ENCODE peak calls at places on chromosomes 11 and 22, in nine cellular contexts. L is aorta, M is BJ, Q is brain microvascular endothelial cell, F is fibroblast of lung, U is adipocyte, S is GM23248, P is ovary, B is tibial artery. Y is an unnamed sample.

GRCh38 chr11:23212829-23213228 is 352.6 kb upstream of the CCDC179 start:
- DNase-seq in L (no peak), M (no peak), Q (no peak), F (no peak), U (no peak), S (no peak), P (no peak), B (no peak), Y (no peak)

GRCh38 chr11:12149672-12150225 is 39.4 kb downstream of the MICAL2 start:
- DNase-seq in L (no peak), M (no peak), Q (no peak), F (peak), U (no peak), S (no peak), P (no peak), B (no peak), Y (no peak)

GRCh38 chr11:67633758-67634365 is 4.1 kb upstream of the NUDT8 start:
- DNase-seq in L (peak), M (no peak), Q (no peak), F (no peak), U (no peak), S (no peak), P (peak), B (no peak), Y (no peak)

GRCh38 chr11:66015094-66015881 is 3.5 kb downstream of the CST6 start:
- DNase-seq in L (peak), M (no peak), Q (no peak), F (peak), U (peak), S (peak), P (no peak), B (peak), Y (no peak)

GRCh38 chr11:124889692-124890091 is 8.0 kb downstream of the ROBO4 start:
- DNase-seq in L (no peak), M (no peak), Q (no peak), F (no peak), U (no peak), S (no peak), P (no peak), B (no peak), Y (no peak)

GRCh38 chr11:93936416-93936815 is 84.7 kb upstream of the HEPHL1 start:
- DNase-seq in L (no peak), M (no peak), Q (no peak), F (no peak), U (no peak), S (no peak), P (no peak), B (no peak), Y (no peak)

GRCh38 chr11:65643971-65644370 is 6.1 kb downstream of the SIPA1 start:
- DNase-seq in L (no peak), M (no peak), Q (no peak), F (peak), U (no peak), S (no peak), P (no peak), B (no peak), Y (no peak)

GRCh38 chr11:119432484-119433368 is 9.8 kb upstream of the THY1 start:
- DNase-seq in L (no peak), M (peak), Q (peak), F (peak), U (peak), S (peak), P (no peak), B (no peak), Y (no peak)

GRCh38 chr11:26335903-26336302 is 4.0 kb downstream of the ANO3 start:
- DNase-seq in L (no peak), M (no peak), Q (peak), F (no peak), U (no peak), S (peak), P (no peak), B (no peak), Y (no peak)

GRCh38 chr11:68584097-68584496 is 100.2 kb upstream of the GAL start:
- DNase-seq in L (no peak), M (no peak), Q (peak), F (no peak), U (peak), S (peak), P (peak), B (peak), Y (peak)

GRCh38 chr22:44337658-44338004 is 24.9 kb upstream of the SHISAL1 start:
- DNase-seq in L (peak), M (no peak), Q (peak), F (peak), U (peak), S (peak), P (peak), B (no peak), Y (no peak)

DNA sequence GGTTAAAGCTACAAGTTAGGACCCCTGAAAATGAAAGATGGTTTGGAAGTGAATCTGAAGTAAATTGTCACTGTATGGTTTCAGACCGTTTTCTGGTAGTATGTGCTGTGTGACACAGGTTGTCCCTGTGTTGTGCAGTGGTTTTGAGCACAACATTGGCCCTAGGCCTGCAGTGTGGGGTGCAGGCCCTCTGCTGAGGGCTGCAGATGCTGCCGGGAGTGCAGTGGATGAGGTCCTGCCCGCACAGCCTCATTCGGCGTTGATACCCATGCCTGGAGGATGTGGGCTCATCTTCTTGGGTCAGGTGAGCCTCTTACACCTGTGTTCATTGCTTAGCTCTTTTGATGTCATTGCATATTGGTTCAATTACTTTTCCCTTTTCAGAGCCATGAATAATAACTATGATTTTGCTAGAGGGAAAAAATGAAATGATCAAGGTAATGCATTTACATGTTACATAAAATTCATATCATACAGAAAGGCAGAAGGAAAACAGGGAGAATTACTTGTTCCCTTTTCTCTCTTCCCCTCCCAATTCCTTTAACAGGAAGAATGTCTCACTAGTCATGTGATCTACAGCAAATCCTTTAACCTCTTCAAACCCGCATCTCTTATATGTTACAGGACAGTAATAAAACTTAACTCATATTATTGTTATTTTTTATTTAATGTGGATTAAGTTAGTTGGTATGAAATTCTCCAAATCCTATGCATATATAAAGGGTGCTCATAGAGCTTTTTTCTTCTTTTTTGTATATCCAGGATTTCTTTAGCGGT is 48.7 kb downstream of the PTPRJ start:
- DNase-seq in L (no peak), M (no peak), Q (no peak), F (peak), U (peak), S (peak), P (no peak), B (no peak), Y (no peak)
- H3K4me3 ChIP-seq in L (no peak), M (no peak), Q (no peak), F (no peak), U (no peak), S (no peak), P (no peak), B (no peak), Y (no peak)

DNA sequence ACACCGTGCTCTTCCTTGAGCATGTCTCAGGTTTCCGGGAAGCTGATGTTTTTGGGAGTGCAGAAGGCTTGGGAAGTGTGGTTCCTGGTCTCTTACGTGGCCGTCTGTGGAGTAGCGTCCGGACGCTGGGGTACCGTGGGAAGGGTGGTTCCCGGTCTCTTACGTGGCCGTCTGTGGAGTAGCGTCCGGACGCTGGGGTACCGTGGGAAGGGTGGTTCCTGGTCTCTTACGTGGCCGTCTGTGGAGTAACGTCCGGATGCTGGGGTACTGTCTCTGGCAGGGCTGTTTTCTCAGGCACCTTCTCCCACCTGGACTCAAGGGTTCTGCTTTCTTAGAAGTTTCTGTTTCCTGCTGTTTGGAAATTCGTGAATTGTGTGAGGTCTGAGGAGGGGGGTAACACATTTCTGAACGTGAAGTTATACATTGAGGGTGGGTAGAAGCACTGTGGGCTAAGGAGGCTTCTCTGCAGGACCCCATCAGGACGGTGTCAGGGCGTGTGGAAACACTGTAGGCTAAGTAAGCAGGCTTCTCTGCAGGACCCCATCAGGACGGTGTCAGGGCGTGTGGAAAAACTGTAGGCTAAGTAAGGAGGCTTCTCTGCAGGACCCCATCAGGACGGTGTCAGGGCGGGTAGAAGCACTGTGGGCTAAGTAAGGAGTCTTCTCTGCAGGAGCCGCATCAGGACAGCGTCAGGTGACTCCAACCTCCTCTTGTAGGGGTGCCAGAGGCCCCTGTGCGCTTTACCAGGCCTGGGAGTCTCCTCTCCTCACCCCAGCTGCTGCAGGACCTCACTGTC is 5.3 kb upstream of the IFITM3 start:
- DNase-seq in L (peak), M (no peak), Q (no peak), F (no peak), U (no peak), S (no peak), P (peak), B (peak), Y (no peak)
- H3K4me3 ChIP-seq in L (no peak), M (no peak), Q (no peak), F (no peak), U (no peak), S (no peak), P (no peak), B (no peak), Y (no peak)

GRCh38 chr11:118264568-118265470 is 722 bp upstream of the MPZL2 start:
- DNase-seq in L (no peak), M (no peak), Q (no peak), F (no peak), U (no peak), S (no peak), P (no peak), B (no peak), Y (no peak)

GRCh38 chr11:118265954-118266353 is 1.9 kb upstream of the MPZL2 start:
- DNase-seq in L (no peak), M (no peak), Q (no peak), F (no peak), U (no peak), S (no peak), P (no peak), B (peak), Y (no peak)

GRCh38 chr11:118263109-118263508 is 988 bp downstream of the MPZL2 start:
- DNase-seq in L (no peak), M (no peak), Q (no peak), F (no peak), U (no peak), S (no peak), P (no peak), B (no peak), Y (no peak)

GRCh38 chr11:118267486-118267885 is 3.4 kb upstream of the MPZL2 start:
- DNase-seq in L (no peak), M (no peak), Q (no peak), F (no peak), U (no peak), S (no peak), P (no peak), B (no peak), Y (no peak)

GRCh38 chr11:118263694-118264567 is at the start of gene MPZL2:
- DNase-seq in L (no peak), M (no peak), Q (no peak), F (no peak), U (no peak), S (peak), P (no peak), B (no peak), Y (peak)
- H3K4me3 ChIP-seq in L (no peak), M (no peak), Q (no peak), F (no peak), U (peak), S (no peak), P (peak), B (peak), Y (peak)

GRCh38 chr11:27717801-27718229 is 17.6 kb upstream of the BDNF start:
- DNase-seq in L (no peak), M (no peak), Q (no peak), F (peak), U (no peak), S (peak), P (no peak), B (no peak), Y (no peak)

GRCh38 chr11:27719575-27719925 is 19.3 kb upstream of the BDNF start:
- DNase-seq in L (no peak), M (no peak), Q (no peak), F (no peak), U (no peak), S (peak), P (no peak), B (no peak), Y (no peak)

GRCh38 chr11:27718346-27718852 is 18.1 kb upstream of the BDNF start:
- DNase-seq in L (peak), M (peak), Q (peak), F (peak), U (peak), S (peak), P (no peak), B (peak), Y (no peak)

GRCh38 chr11:27720277-27720830 is 20.1 kb upstream of the BDNF start:
- DNase-seq in L (no peak), M (no peak), Q (peak), F (peak), U (peak), S (peak), P (no peak), B (no peak), Y (peak)

GRCh38 chr11:27718853-27719574 is 18.8 kb upstream of the BDNF start:
- DNase-seq in L (peak), M (no peak), Q (no peak), F (peak), U (peak), S (peak), P (no peak), B (peak), Y (peak)
- H3K4me3 ChIP-seq in L (no peak), M (peak), Q (peak), F (peak), U (peak), S (peak), P (no peak), B (peak), Y (no peak)

GRCh38 chr11:14905104-14906033 is 13.3 kb upstream of the CYP2R1 start:
- DNase-seq in L (peak), M (no peak), Q (no peak), F (peak), U (peak), S (peak), P (peak), B (peak), Y (peak)
- H3K4me3 ChIP-seq in L (peak), M (peak), Q (peak), F (peak), U (peak), S (peak), P (peak), B (peak), Y (peak)